ENCODE peak calls at places on chromosomes 5 and 9, in four cellular contexts. H, B, K and R are unnamed samples.

GRCh38 chr9:104118916-104119315 is 24.8 kb downstream of the SMC2 start:
- DNase-seq in H (no peak), B (no peak), K (no peak), R (no peak)

GRCh38 chr5:1785062-1785461 is 14.6 kb downstream of the MRPL36 start:
- DNase-seq in H (no peak), B (no peak), K (no peak), R (no peak)

GRCh38 chr9:114072181-114073140 is 5.6 kb downstream of the AMBP start:
- DNase-seq in H (peak; percentile 52), B (no peak), K (no peak), R (no peak)

GRCh38 chr5:89338935-89339334 is 456.0 kb upstream of the MEF2C start:
- DNase-seq in H (no peak), B (no peak), K (no peak), R (no peak)

GRCh38 chr5:73031839-73032238 is 76.0 kb downstream of the FCHO2 start:
- DNase-seq in H (no peak), B (no peak), K (no peak), R (peak; percentile 5)

GRCh38 chr9:106769331-106769730 is 93.6 kb upstream of the ZNF462 start:
- DNase-seq in H (no peak), B (no peak), K (no peak), R (no peak)

GRCh38 chr9:110125207-110125751 is 82.7 kb downstream of the C9orf152 start:
- DNase-seq in H (peak; percentile 55), B (no peak), K (peak; percentile 86), R (peak; percentile 95)

GRCh38 chr9:136095028-136095494 is at the start of gene NACC2:
- DNase-seq in H (peak; percentile 65), B (no peak), K (peak; percentile 72), R (peak; percentile 86)

GRCh38 chr5:130759061-130759460 is 406.0 kb downstream of the HINT1 start:
- DNase-seq in H (no peak), B (no peak), K (no peak), R (no peak)

GRCh38 chr5:36125868-36126267 is 25.8 kb downstream of the LMBRD2 start:
- DNase-seq in H (no peak), B (no peak), K (no peak), R (no peak)